ENCODE peak calls at places on chromosome 15, in four cellular contexts. A, L, B and C are unnamed samples.

GRCh38 chr15:87619161-87619960 is 637.2 kb downstream of the NTRK3 start:
- DNase-seq in A (peak), L (no peak), B (peak), C (no peak)

GRCh38 chr15:57686657-57687056 is 19.9 kb upstream of the POLR2M start:
- DNase-seq in A (no peak), L (no peak), B (no peak), C (no peak)

GRCh38 chr15:39680868-39681267 is 100.0 kb downstream of the THBS1 start:
- DNase-seq in A (peak), L (no peak), B (no peak), C (no peak)

GRCh38 chr15:96339662-96340347 is 9.3 kb downstream of the NR2F2 start:
- DNase-seq in A (no peak), L (peak), B (no peak), C (no peak)

GRCh38 chr15:92159906-92160841 is 233.5 kb upstream of the ST8SIA2 start:
- DNase-seq in A (no peak), L (no peak), B (no peak), C (no peak)

GRCh38 chr15:68429691-68430470 is 2.1 kb downstream of the ITGA11 start:
- DNase-seq in A (no peak), L (no peak), B (no peak), C (no peak)

GRCh38 chr15:101099183-101099582 is 152.7 kb downstream of the CHSY1 start:
- DNase-seq in A (no peak), L (no peak), B (no peak), C (no peak)

GRCh38 chr15:57150066-57150865 is 226.0 kb upstream of the CGNL1 start:
- DNase-seq in A (no peak), L (no peak), B (no peak), C (no peak)

GRCh38 chr15:81895723-81896122 is 150.1 kb downstream of the MEX3B start:
- DNase-seq in A (no peak), L (no peak), B (no peak), C (no peak)

GRCh38 chr15:23566070-23567050 is 886 bp downstream of the MKRN3 start:
- DNase-seq in A (no peak), L (no peak), B (no peak), C (no peak)

GRCh38 chr15:44066211-44066827 is 128.8 kb downstream of the FRMD5 start:
- DNase-seq in A (no peak), L (peak), B (peak), C (peak)

GRCh38 chr15:100764778-100765457 is 114.7 kb upstream of the ALDH1A3 start:
- DNase-seq in A (no peak), L (no peak), B (no peak), C (peak)

GRCh38 chr15:100215031-100215842 is 126.5 kb downstream of the ADAMTS17 start:
- DNase-seq in A (no peak), L (no peak), B (no peak), C (no peak)

GRCh38 chr15:77010312-77010686 is 15.4 kb downstream of the PSTPIP1 start:
- DNase-seq in A (no peak), L (no peak), B (no peak), C (no peak)

GRCh38 chr15:31782016-31782783 is 248.1 kb upstream of the CHRNA7 start:
- DNase-seq in A (no peak), L (no peak), B (no peak), C (no peak)

GRCh38 chr15:75720787-75721461 is 8.3 kb upstream of the CSPG4 start:
- DNase-seq in A (no peak), L (peak), B (no peak), C (no peak)

GRCh38 chr15:89749951-89750559 is 994 bp downstream of the MESP1 start:
- DNase-seq in A (no peak), L (peak), B (no peak), C (no peak)

GRCh38 chr15:101530224-101530958 is 40.9 kb upstream of the PCSK6 start:
- DNase-seq in A (no peak), L (no peak), B (no peak), C (peak)

GRCh38 chr15:76190767-76191538 is 120.3 kb downstream of the ETFA start:
- DNase-seq in A (no peak), L (peak), B (peak), C (peak)

GRCh38 chr15:71753346-71753745 is 57.0 kb upstream of the NR2E3 start:
- DNase-seq in A (no peak), L (peak), B (peak), C (no peak)

GRCh38 chr15:63348392-63348791 is 33.3 kb downstream of the CA12 start:
- DNase-seq in A (no peak), L (peak), B (peak), C (no peak)

GRCh38 chr15:67781907-67782559 is 43.3 kb upstream of the SKOR1 start:
- DNase-seq in A (no peak), L (no peak), B (no peak), C (no peak)

GRCh38 chr15:32838820-32839219 is 121.0 kb downstream of the GREM1 start:
- DNase-seq in A (peak), L (no peak), B (peak), C (no peak)

GRCh38 chr15:98505611-98506031 is 142.7 kb upstream of the IGF1R start:
- DNase-seq in A (no peak), L (no peak), B (no peak), C (no peak)

GRCh38 chr15:56261854-56262509 is 18.3 kb upstream of the RFX7 start:
- DNase-seq in A (no peak), L (peak), B (no peak), C (no peak)

GRCh38 chr15:57297630-57298029 is 78.7 kb upstream of the CGNL1 start:
- DNase-seq in A (no peak), L (no peak), B (no peak), C (no peak)

GRCh38 chr15:40338921-40339620 is 1.7 kb downstream of the CCDC9B start:
- DNase-seq in A (peak), L (peak), B (peak), C (no peak)